ENCODE peak calls at places on chromosome 17, in four cellular contexts. T is H1, O is lung, M is lower lobe of right lung. V is an unnamed sample.

GRCh38 chr17:75352079-75352569 is 53.4 kb downstream of the GRB2 start:
- DNase-seq in O (no peak), T (peak), M (no peak), V (no peak)

GRCh38 chr17:65219124-65219523 is 82.0 kb downstream of the RGS9 start:
- DNase-seq in T (no peak), O (no peak), M (no peak), V (no peak)

GRCh38 chr17:4573682-4574081 is 10.6 kb upstream of the SMTNL2 start:
- DNase-seq in T (no peak), M (no peak), O (no peak), V (no peak)

GRCh38 chr17:10305336-10306096 is 67.3 kb downstream of the MYH13 start:
- DNase-seq in M (no peak), T (no peak), O (no peak), V (no peak)

GRCh38 chr17:34171245-34171818 is 83.8 kb upstream of the CCL2 start:
- DNase-seq in T (peak), M (peak), O (peak), V (peak)

GRCh38 chr17:11908711-11909146 is 88.5 kb downstream of the ZNF18 start:
- DNase-seq in M (no peak), O (no peak), T (no peak), V (no peak)

GRCh38 chr17:17677299-17678040 is 3.8 kb upstream of the RAI1 start:
- DNase-seq in O (no peak), M (no peak), T (no peak), V (no peak)

GRCh38 chr17:32878211-32878610 is 1.3 kb upstream of the MYO1D start:
- DNase-seq in O (peak), M (peak), T (no peak), V (peak)

GRCh38 chr17:76145231-76146052 is 4.4 kb upstream of the FOXJ1 start:
- DNase-seq in M (no peak), O (no peak), T (no peak), V (no peak)

GRCh38 chr17:35801583-35802224 is 6.3 kb upstream of the MMP28 start:
- DNase-seq in O (no peak), M (peak), T (no peak), V (peak)

GRCh38 chr17:81712468-81713003 is 452 bp downstream of the SLC25A10 start:
- DNase-seq in M (no peak), O (no peak), T (no peak), V (no peak)

GRCh38 chr17:32482568-32483320 is 4.0 kb upstream of the CDK5R1 start:
- DNase-seq in O (no peak), M (no peak), T (no peak), V (no peak)

GRCh38 chr17:8574687-8575086 is 55.8 kb downstream of the MYH10 start:
- DNase-seq in O (no peak), M (no peak), T (no peak), V (no peak)
- TF ChIP-seq CTCF in O (no peak), M (peak), T (no peak), V (no peak)

GRCh38 chr17:44795928-44796327 is 34.2 kb downstream of the GJC1 start:
- DNase-seq in T (no peak), O (no peak), M (no peak), V (no peak)

GRCh38 chr17:44794699-44795413 is 35.2 kb downstream of the GJC1 start:
- DNase-seq in O (no peak), M (no peak), T (no peak), V (peak)

GRCh38 chr17:44796731-44797130 is 33.4 kb downstream of the GJC1 start:
- DNase-seq in T (no peak), O (no peak), M (no peak), V (no peak)

GRCh38 chr17:44793885-44794698 is 35.3 kb downstream of the ADAM11 start:
- DNase-seq in T (no peak), M (no peak), O (no peak), V (no peak)

DNA sequence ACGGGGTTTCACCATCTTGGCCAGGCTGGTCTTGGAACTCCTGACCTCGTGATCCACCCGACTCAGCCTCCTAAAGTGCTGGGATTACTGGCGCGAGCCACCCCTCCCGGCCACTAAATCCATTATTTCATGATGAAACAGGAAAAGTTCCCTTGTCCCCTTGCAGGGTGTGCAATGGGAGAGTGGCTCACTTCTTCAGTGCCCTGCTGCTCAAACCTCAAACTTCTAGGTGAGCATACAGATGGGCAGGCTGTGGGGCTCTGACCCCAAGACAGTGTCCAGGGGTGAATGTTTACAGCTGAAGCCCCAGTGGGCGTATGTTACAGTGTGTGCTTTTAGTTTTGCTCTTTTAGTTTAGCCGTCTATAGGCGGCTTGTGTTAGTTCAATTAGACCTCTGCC is 34.7 kb downstream of the GJC1 start:
- DNase-seq in O (no peak), T (no peak), M (no peak), V (no peak)
- H3K4me3 ChIP-seq in O (no peak), T (no peak), M (no peak), V (no peak)

DNA sequence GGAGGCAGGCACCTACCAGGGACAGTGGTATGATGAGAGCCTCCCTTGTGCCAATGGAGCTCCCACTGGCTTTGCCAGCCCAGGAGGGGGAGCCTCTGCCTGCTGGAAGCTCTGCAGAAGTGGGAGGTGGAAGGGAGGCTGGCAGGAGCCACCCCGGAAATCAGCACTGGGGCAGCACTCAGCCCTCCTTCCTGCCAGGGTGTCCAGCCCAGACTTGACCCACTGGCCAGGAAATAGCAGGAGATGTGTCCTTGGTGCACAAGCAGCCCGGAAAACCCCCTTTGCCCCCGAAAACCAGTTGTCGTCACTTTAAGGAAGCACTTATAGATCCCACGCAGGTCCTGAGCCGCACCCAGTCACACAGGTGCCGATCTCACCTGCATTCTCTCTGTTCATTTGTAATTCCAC is 49.3 kb upstream of the CACNG4 start:
- DNase-seq in M (peak), T (no peak), O (peak), V (no peak)
- TF ChIP-seq CTCF in M (peak), T (peak), O (no peak), V (peak)

DNA sequence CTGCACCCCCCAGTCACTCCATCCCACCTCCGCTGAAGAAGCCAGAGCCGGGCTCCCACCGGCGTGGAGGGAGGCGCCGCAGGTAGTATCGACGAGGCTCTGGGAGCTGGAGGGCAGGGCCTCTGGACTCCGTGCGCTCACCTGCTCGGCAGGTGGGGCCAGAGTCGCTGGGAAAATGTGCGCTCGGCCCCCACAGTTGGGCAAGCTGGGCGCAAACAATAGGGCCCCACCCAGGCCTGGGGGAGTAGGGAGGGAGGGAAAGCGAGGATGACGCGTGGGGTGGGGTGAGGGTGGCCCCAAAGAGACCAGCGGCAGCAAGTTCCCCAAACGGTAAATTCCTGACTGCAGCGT is 660 bp downstream of the JUP start:
- DNase-seq in M (peak), O (peak), T (peak), V (no peak)
- H3K4me3 ChIP-seq in M (peak), O (peak), T (peak), V (peak)

DNA sequence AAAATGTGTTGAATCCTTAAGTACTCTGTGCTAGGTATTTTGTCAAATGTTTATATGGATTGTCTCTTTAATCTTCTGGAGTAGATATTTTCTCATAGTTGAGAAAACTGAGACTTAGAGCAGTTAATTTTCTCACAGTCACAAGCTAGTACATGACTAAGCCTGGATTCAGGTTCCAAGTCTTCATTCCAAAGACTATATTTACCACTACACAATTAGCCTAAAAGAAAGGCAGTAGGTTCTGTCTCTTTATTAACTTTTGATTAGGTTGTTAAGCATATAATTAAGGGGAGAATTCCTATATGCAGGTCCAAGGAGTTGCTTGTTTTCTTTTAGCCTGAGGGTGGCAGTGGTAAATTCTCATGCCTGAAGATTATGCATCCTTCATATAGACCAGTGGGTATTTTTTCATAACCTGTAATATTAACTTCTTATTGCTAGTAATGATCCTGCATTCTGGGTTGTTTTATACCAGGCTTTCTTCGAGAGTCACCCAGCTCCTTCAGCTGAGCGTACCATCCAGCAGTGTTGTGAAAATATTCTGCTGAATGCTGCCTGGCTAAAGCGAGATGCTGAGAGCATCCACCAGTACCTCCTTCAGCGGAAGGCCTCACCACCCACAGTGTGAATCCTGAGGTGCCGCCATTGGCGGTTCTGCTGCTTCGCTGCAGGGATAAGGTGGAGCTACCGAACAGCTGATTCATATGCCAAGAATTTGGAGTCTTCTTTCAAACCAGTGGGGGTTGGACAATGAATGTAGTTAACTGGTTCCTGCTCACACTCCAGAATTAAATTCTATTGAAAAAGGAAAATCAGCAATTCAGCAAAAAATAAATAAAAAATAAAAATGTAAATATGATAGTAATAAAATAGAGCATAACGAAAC is 28.2 kb upstream of the KPNB1 start:
- DNase-seq in T (no peak), M (no peak), O (no peak), V (peak)
- TF ChIP-seq CTCF in T (no peak), M (no peak), O (no peak), V (peak)

GRCh38 chr17:47205419-47205963 is 3.7 kb upstream of the MYL4 start:
- DNase-seq in M (peak), T (peak), O (peak), V (no peak)

GRCh38 chr17:47201168-47201567 is 8.0 kb upstream of the MYL4 start:
- DNase-seq in T (no peak), M (no peak), O (no peak), V (no peak)

GRCh38 chr17:47207143-47208067 is 1.7 kb upstream of the MYL4 start:
- DNase-seq in M (no peak), O (no peak), T (no peak), V (no peak)

GRCh38 chr17:47204722-47205418 is 4.3 kb upstream of the MYL4 start:
- DNase-seq in T (no peak), O (no peak), M (no peak), V (no peak)

DNA sequence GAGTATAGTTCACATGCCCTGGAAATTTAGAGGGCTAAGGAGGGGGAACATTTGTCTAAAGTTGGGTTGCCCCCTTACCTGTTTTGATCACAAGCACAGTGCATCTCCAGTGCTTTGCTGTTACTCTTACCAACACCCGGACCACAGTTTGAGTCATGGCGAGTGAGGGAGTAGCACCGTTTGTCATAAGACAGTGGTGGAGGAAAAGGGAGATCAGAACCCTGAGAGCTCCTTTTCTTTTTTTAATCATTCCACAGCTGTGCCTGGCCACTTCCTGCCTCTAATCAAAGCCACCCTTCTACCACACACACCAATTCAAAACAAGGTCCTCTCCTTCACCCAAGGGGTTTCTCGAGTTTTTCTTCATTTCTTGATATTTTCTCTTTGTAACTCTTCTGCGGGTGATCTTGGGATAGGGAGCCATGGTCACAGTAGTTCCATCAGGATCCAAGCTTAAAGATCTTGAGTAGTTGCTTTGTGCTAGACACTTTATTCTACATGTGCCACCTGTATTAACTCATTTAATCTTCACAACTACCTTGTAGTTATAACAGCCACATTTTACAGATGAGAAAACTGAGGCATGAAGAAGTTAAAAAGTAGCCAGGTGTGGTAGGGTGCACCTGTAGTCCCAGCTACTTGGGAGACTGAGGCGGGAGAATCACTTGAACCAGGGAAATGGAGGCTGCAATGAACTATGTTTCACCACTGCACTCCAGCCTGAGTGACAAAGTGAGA is 5.0 kb upstream of the MYL4 start:
- DNase-seq in O (no peak), M (no peak), T (no peak), V (no peak)
- H3K4me3 ChIP-seq in O (no peak), M (no peak), T (no peak), V (no peak)

GRCh38 chr17:67272312-67273050 is 27.5 kb upstream of the HELZ start:
- DNase-seq in O (no peak), M (no peak), T (peak), V (no peak)
- TF ChIP-seq CTCF in O (no peak), M (peak), T (peak), V (peak)

GRCh38 chr17:43399839-43400328 is 1.1 kb downstream of the ARL4D start:
- DNase-seq in O (no peak), T (no peak), M (no peak), V (no peak)
- H3K4me3 ChIP-seq in O (peak), T (no peak), M (peak), V (peak)

GRCh38 chr17:6456321-6456720 is 12.1 kb downstream of the PIMREG start:
- DNase-seq in M (peak), T (no peak), O (no peak), V (no peak)

GRCh38 chr17:6452471-6453266 is 8.4 kb downstream of the PIMREG start:
- DNase-seq in M (peak), O (no peak), T (no peak), V (no peak)

GRCh38 chr17:6453279-6454024 is 9.2 kb downstream of the PIMREG start:
- DNase-seq in T (no peak), O (no peak), M (peak), V (no peak)

GRCh38 chr17:6455321-6455705 is 11.1 kb downstream of the PIMREG start:
- DNase-seq in T (peak), O (no peak), M (peak), V (no peak)

DNA sequence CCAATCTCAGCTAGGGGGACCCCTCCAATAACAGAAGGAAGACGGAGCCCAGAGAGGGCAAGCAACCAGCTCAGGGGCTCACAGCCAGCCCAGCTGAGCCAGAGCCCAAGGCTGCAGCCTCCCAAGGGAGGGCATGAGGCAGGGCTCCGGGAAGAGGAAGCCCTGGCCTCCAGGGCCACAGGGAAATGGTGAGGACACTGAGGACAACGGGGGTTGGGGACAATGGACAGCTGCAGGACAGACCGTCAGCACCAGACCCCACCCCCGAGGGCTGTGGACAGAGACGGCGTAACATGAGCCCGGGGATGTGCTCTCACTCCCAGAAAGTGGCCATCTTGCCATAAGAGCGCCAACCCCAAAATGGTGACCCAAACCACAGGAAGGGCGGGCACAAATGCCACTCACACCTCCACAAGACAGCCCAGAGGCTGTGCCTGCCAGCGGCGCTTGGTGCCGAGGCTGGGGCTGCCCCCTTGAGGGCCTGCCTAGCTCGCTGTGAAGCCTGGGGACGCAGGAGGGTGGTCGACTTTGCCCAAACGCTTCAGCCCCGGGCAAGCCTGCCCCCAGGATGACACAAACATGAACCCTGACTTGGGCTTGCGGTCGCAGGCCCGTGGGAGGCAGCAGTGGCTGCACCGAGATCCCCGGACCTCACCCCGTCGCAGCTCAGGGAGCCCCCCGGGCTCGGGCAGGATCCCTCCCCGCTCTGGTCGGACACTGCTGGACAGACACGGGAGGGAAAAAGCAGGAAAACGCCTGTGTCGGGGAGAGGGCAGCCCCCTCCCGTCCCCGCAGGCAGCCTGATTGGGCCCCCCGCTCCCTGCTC is 10.5 kb downstream of the PIMREG start:
- DNase-seq in O (no peak), M (peak), T (peak), V (no peak)
- TF ChIP-seq CTCF in O (no peak), M (no peak), T (peak), V (no peak)

V was measured in AG09309.